ENCODE peak calls at places on chromosomes 7 and 10, in nine cellular contexts. M is upper lobe of right lung, B is pancreas, U is AG04450, A is HepG2, T is lower lobe of right lung, W is heart right ventricle, P is dorsolateral prefrontal cortex, S is mesendoderm. R is an unnamed sample.
A peak's percentile ranks its signal among the peaks of the same experiment; 100 is the strongest.

GRCh38 chr7:21346297-21346696 is 81.6 kb upstream of the SP4 start:
- DNase-seq in A (no peak), T (no peak), B (no peak), U (no peak), M (no peak), P (no peak), W (no peak), S (no peak), R (no peak)

GRCh38 chr7:93016085-93016471 is 101.7 kb downstream of the SAMD9 start:
- DNase-seq in A (no peak), S (peak; percentile 11), U (no peak), M (no peak), W (no peak), B (no peak), T (no peak), P (no peak), R (peak; percentile 31)

GRCh38 chr7:79615466-79615865 is 162.0 kb upstream of the MAGI2 start:
- DNase-seq in M (no peak), U (no peak), P (no peak), T (no peak), W (no peak), S (no peak), B (no peak), A (no peak), R (no peak)

GRCh38 chr10:48446785-48447184 is 140.3 kb downstream of the MAPK8 start:
- DNase-seq in S (no peak), A (no peak), P (peak; percentile 16), U (no peak), T (no peak), W (no peak), B (peak; percentile 35), M (peak; percentile 68), R (no peak)

GRCh38 chr7:120055300-120055699 is 217.7 kb upstream of the KCND2 start:
- DNase-seq in S (peak; percentile 55), B (no peak), P (no peak), W (no peak), A (no peak), M (no peak), T (no peak), U (no peak), R (no peak)

GRCh38 chr7:30922596-30922995 is 10.9 kb downstream of the AQP1 start:
- DNase-seq in U (no peak), P (peak; percentile 25), T (peak; percentile 24), M (peak; percentile 45), W (no peak), S (no peak), B (peak; percentile 30), A (no peak), R (no peak)

GRCh38 chr7:15618275-15618674 is 56.5 kb upstream of the AGMO start:
- DNase-seq in W (no peak), M (no peak), B (no peak), A (no peak), T (no peak), U (no peak), P (no peak), S (no peak), R (no peak)

GRCh38 chr10:99430116-99430450 is 341 bp downstream of the GOT1 start:
- DNase-seq in P (no peak), W (no peak), A (no peak), B (no peak), T (no peak), S (no peak), M (no peak), U (no peak), R (no peak)

GRCh38 chr10:33487014-33487776 is 152.7 kb upstream of the NRP1 start:
- DNase-seq in M (no peak), B (no peak), T (no peak), W (no peak), P (no peak), A (no peak), S (peak; percentile 11), U (no peak), R (peak; percentile 4)

GRCh38 chr7:101814996-101815825 is 2.2 kb upstream of the CUX1 start:
- DNase-seq in T (peak; percentile 56), S (no peak), A (no peak), B (peak; percentile 88), M (peak; percentile 84), P (peak; percentile 63), U (no peak), W (peak; percentile 63), R (peak; percentile 61)

GRCh38 chr10:74189999-74190421 is 39.0 kb downstream of the ADK start:
- DNase-seq in M (no peak), P (no peak), B (no peak), S (peak; percentile 65), W (no peak), U (peak; percentile 72), T (no peak), A (peak; percentile 69), R (peak; percentile 60)

GRCh38 chr7:109456116-109456515 is 886.4 kb downstream of the DNAJB9 start:
- DNase-seq in T (no peak), A (no peak), B (no peak), P (no peak), M (no peak), S (peak; percentile 23), W (no peak), U (no peak), R (no peak)

GRCh38 chr7:151518105-151518780 is 1.5 kb downstream of the RHEB start:
- DNase-seq in W (peak; percentile 37), M (peak; percentile 72), P (peak; percentile 49), U (no peak), S (peak; percentile 55), T (peak; percentile 66), B (peak; percentile 76), A (peak; percentile 44), R (peak; percentile 22)

DNA sequence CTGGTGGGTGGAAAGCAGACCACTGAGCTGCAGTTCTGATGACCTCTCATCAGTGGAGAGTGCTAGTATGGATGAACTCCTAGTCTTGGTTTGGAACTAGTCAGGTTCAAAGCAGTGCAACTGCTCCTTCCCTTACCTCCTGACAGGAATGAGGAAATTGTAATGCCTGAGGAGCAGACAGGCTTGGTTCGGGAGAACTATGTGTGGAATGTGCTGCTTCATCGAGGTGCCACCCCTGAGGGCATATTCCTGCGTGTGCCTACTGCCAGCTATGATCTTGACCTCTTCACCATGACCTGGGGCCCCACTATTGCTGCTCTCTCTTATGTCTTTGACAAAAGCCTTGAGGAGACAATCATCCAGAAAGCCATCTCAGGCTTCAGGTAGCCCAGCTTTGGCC is 27.4 kb upstream of the NFKB2 start:
- DNase-seq in B (no peak), S (peak; percentile 89), T (no peak), U (no peak), W (no peak), A (no peak), P (no peak), M (no peak), R (no peak)
- H3K27ac ChIP-seq in B (no peak overlapping the region), S (no peak overlapping the region), T (peak overlapping the region; percentile 7), U (no peak overlapping the region), W (no peak overlapping the region), A (no peak overlapping the region), P (no peak overlapping the region), M (no peak overlapping the region), R (no peak overlapping the region)

GRCh38 chr7:147400221-147400689 is 1190.3 kb upstream of the C7orf33 start:
- DNase-seq in M (no peak), W (no peak), S (no peak), T (no peak), P (no peak), U (peak; percentile 27), A (no peak), B (no peak), R (no peak)

GRCh38 chr7:147400926-147401325 is 1189.6 kb upstream of the C7orf33 start:
- DNase-seq in T (no peak), M (no peak), A (no peak), B (no peak), P (no peak), W (no peak), S (no peak), U (no peak), R (no peak)

GRCh38 chr7:147411011-147411614 is 1179.5 kb upstream of the C7orf33 start:
- DNase-seq in U (no peak), W (no peak), T (no peak), S (no peak), M (no peak), A (no peak), P (no peak), B (no peak), R (no peak)

GRCh38 chr7:147406521-147407115 is 1183.9 kb upstream of the C7orf33 start:
- DNase-seq in T (no peak), M (no peak), A (no peak), S (no peak), P (no peak), U (no peak), B (no peak), W (no peak), R (no peak)

DNA sequence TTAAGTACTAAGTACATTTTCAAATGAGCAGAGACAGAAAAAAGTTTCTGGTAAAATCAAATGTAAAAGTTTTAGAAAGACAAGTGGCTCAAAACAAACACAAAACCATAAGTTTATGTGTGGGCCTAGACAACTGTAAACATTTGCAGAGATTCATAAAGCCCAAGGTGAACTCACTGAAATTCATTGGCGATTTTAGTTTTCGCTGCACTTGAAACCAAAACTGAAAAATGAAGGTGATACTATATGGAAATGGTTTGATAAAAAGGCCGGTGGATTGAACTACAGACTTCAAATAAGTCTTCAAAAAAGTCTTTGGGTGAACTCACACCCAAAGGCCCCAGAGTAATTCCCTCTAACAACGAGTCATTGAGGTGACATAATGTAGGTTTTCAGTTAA is 1184.9 kb upstream of the C7orf33 start:
- DNase-seq in T (no peak), B (no peak), U (no peak), W (no peak), S (no peak), M (no peak), P (no peak), A (no peak), R (no peak)
- H3K27ac ChIP-seq in T (no peak overlapping the region), B (no peak overlapping the region), U (no peak overlapping the region), W (no peak overlapping the region), S (no peak overlapping the region), M (no peak overlapping the region), P (no peak overlapping the region), A (no peak overlapping the region), R (no peak overlapping the region)

DNA sequence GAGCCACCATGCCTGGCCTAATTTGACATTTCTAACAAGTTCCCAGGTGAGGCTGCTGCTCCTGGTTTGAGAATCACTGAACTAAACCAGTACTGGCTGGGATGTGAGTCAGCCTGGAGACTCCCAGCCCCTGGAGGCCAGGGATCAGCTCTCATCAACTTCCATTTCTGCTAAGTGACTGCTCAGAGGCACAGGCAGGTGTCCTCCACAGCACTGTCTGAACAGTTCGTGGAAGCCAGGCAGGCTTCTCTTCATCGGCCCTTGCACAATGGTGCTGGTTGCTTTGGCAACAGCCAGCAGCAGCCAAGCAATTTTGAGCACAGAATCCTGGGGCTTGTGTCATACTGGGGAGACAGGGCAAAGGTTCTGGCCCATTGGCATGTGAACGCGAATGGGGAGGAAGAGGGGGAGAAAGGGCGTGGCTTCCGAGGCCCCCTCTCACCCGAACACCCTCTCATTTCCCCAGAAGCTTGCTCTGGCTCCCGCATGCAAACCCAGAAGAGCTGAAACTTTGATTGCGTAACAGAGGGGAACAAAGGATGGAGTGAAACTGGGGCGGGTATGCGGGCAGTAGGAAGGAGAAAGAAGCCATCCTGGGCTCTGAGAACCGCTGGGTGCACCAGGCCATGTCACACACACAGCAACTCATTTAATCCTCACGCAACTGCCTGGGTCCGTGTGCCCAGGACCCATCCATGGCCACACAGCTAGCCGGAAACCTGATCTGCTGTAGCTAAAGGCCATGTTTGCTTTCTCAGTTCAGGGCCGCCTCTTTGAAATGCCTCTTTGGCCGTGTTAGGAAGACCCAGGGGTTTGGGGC is 9.0 kb upstream of the POR start:
- DNase-seq in M (peak; percentile 88), S (peak; percentile 55), P (peak; percentile 65), A (peak; percentile 97), U (no peak), T (peak; percentile 91), B (no peak), W (peak; percentile 61), R (peak; percentile 20)
- H3K27ac ChIP-seq in M (peak overlapping the region; percentile 80), S (no peak overlapping the region), P (no peak overlapping the region), A (peak overlapping the region; percentile 98), U (no peak overlapping the region), T (peak overlapping the region; percentile 77), B (no peak overlapping the region), W (peak overlapping the region; percentile 49), R (no peak overlapping the region)

GRCh38 chr10:132449051-132449825 is 52.2 kb downstream of the PWWP2B start:
- DNase-seq in B (peak; percentile 61), S (no peak), T (peak; percentile 87), M (peak; percentile 91), A (no peak), P (no peak), U (no peak), W (peak; percentile 46), R (no peak)
- H3K27ac ChIP-seq in B (peak overlapping the region; percentile 55), S (no peak overlapping the region), T (peak overlapping the region; percentile 53), M (peak overlapping the region; percentile 43), A (peak overlapping the region; percentile 44), P (no peak overlapping the region), U (no peak overlapping the region), W (no peak overlapping the region), R (no peak overlapping the region)